ENCODE peak calls at places on chromosomes 6 and 20, in nine cellular contexts. K, A, U, N, H, W, R, O and Z are unnamed samples.

GRCh38 chr6:137698636-137699035 is 168.4 kb upstream of the TNFAIP3 start:
- DNase-seq in R (no peak), O (no peak), A (no peak), H (no peak), W (no peak), U (no peak), N (no peak), K (no peak), Z (no peak)

GRCh38 chr6:159726196-159726917 is 949 bp upstream of the WTAP start:
- DNase-seq in K (no peak), N (no peak), W (no peak), R (no peak), O (no peak), H (no peak), U (no peak), A (no peak), Z (no peak)

GRCh38 chr6:137928286-137928685 is 61.2 kb downstream of the TNFAIP3 start:
- DNase-seq in A (no peak), U (no peak), O (no peak), R (no peak), H (peak; percentile 27), N (no peak), K (peak; percentile 24), W (no peak), Z (no peak)

GRCh38 chr6:30542915-30543314 is 13.4 kb downstream of the GNL1 start:
- DNase-seq in A (no peak), H (no peak), O (no peak), R (no peak), N (no peak), K (no peak), U (peak; percentile 28), W (no peak), Z (no peak)

GRCh38 chr6:136289327-136289578 is 393 bp downstream of the BCLAF1 start:
- DNase-seq in A (peak; percentile 94), O (peak; percentile 64), R (peak; percentile 92), K (peak; percentile 93), U (peak; percentile 92), W (peak; percentile 80), N (peak; percentile 90), H (peak; percentile 96), Z (peak; percentile 92)

GRCh38 chr6:11869656-11870340 is 91.2 kb upstream of the ADTRP start:
- DNase-seq in A (no peak), W (peak; percentile 42), R (no peak), U (peak; percentile 22), K (peak; percentile 32), H (no peak), O (peak; percentile 84), N (no peak), Z (no peak)

GRCh38 chr6:7121704-7122241 is 14.0 kb downstream of the RREB1 start:
- DNase-seq in A (no peak), N (no peak), R (no peak), W (no peak), K (no peak), H (no peak), U (no peak), O (no peak), Z (no peak)

GRCh38 chr6:12288211-12288618 is 1.9 kb upstream of the EDN1 start:
- DNase-seq in A (no peak), U (no peak), N (no peak), W (no peak), R (no peak), H (no peak), O (no peak), K (no peak), Z (peak; percentile 95)

GRCh38 chr6:131792091-131792496 is 15.7 kb upstream of the ENPP1 start:
- DNase-seq in W (no peak), O (peak; percentile 75), U (peak; percentile 44), H (no peak), N (no peak), A (no peak), K (no peak), R (no peak), Z (peak; percentile 7)

GRCh38 chr6:6293317-6293716 is 27.1 kb downstream of the F13A1 start:
- DNase-seq in O (no peak), N (no peak), K (no peak), A (no peak), W (no peak), U (no peak), H (no peak), R (no peak), Z (no peak)

GRCh38 chr6:1792989-1793388 is 183.3 kb downstream of the FOXC1 start:
- DNase-seq in R (no peak), O (no peak), H (peak; percentile 6), A (peak; percentile 64), K (no peak), U (peak; percentile 39), W (peak; percentile 42), N (no peak), Z (peak; percentile 40)

GRCh38 chr20:63102720-63103375 is 96.1 kb upstream of the BHLHE23 start:
- DNase-seq in U (peak; percentile 48), N (peak; percentile 61), W (peak; percentile 57), H (peak; percentile 71), R (peak; percentile 70), K (peak; percentile 33), O (no peak), A (peak; percentile 24), Z (no peak)

GRCh38 chr6:134080171-134080795 is 27.9 kb upstream of the SLC2A12 start:
- DNase-seq in A (no peak), R (no peak), W (no peak), K (no peak), U (no peak), H (no peak), N (no peak), O (peak; percentile 64), Z (no peak)

GRCh38 chr6:131861356-131861755 is 53.5 kb downstream of the ENPP1 start:
- DNase-seq in U (peak; percentile 65), A (no peak), O (peak; percentile 78), N (no peak), K (no peak), W (no peak), H (no peak), R (no peak), Z (no peak)

GRCh38 chr20:45545754-45546453 is 1.3 kb downstream of the EPPIN start:
- DNase-seq in K (no peak), H (no peak), R (no peak), N (no peak), U (peak; percentile 44), O (peak; percentile 2), A (no peak), W (peak; percentile 74), Z (peak; percentile 39)

GRCh38 chr6:1552296-1552761 is 57.4 kb upstream of the FOXC1 start:
- DNase-seq in A (no peak), H (peak; percentile 56), R (no peak), O (peak; percentile 11), U (peak; percentile 42), N (no peak), W (peak; percentile 58), K (no peak), Z (peak; percentile 32)

GRCh38 chr20:6954219-6954618 is 186.7 kb downstream of the BMP2 start:
- DNase-seq in N (no peak), A (no peak), O (no peak), H (no peak), W (no peak), K (no peak), U (no peak), R (no peak), Z (no peak)

GRCh38 chr20:4014031-4014474 is 1.3 kb downstream of the RNF24 start:
- DNase-seq in A (peak; percentile 63), R (no peak), N (no peak), W (peak; percentile 67), U (peak; percentile 89), K (no peak), O (peak; percentile 70), H (peak; percentile 57), Z (no peak)

GRCh38 chr6:12289655-12290489 is at the start of gene EDN1:
- DNase-seq in W (peak; percentile 58), A (peak; percentile 75), R (peak; percentile 41), O (peak; percentile 80), K (peak; percentile 74), N (peak; percentile 53), U (peak; percentile 90), H (peak; percentile 52), Z (peak; percentile 92)

GRCh38 chr20:44186201-44186600 is 787 bp downstream of the JPH2 start:
- DNase-seq in O (no peak), W (no peak), A (no peak), U (no peak), N (no peak), H (no peak), R (no peak), K (no peak), Z (no peak)

GRCh38 chr20:37775200-37775599 is 81.4 kb downstream of the CTNNBL1 start:
- DNase-seq in N (no peak), H (no peak), U (no peak), A (no peak), W (no peak), O (no peak), K (no peak), R (no peak), Z (no peak)

GRCh38 chr20:43789593-43789992 is 62.8 kb upstream of the GTSF1L start:
- DNase-seq in W (no peak), U (peak; percentile 47), R (no peak), H (peak; percentile 33), N (no peak), K (no peak), O (no peak), A (no peak), Z (no peak)

GRCh38 chr6:402901-403658 is 11.5 kb downstream of the IRF4 start:
- DNase-seq in R (peak; percentile 29), K (no peak), O (no peak), N (peak; percentile 64), W (no peak), U (no peak), A (no peak), H (peak; percentile 69), Z (no peak)

GRCh38 chr20:45337367-45338120 is 10.7 kb downstream of the SDC4 start:
- DNase-seq in W (peak; percentile 96), R (no peak), N (no peak), U (peak; percentile 89), O (peak; percentile 96), H (no peak), K (peak; percentile 63), A (no peak), Z (peak; percentile 74)

GRCh38 chr6:137424243-137424642 is 70.0 kb downstream of the OLIG3 start:
- DNase-seq in K (no peak), H (peak; percentile 14), O (no peak), W (no peak), U (no peak), A (no peak), R (no peak), N (no peak), Z (no peak)

GRCh38 chr6:10151144-10151915 is 263.5 kb downstream of the TFAP2A start:
- DNase-seq in N (no peak), R (no peak), A (no peak), W (peak; percentile 43), K (no peak), O (peak; percentile 30), U (peak; percentile 14), H (no peak), Z (no peak)

GRCh38 chr6:120608826-120609225 is 725.5 kb downstream of the TBC1D32 start:
- DNase-seq in R (no peak), N (no peak), K (no peak), A (no peak), O (peak; percentile 42), U (peak; percentile 0), W (no peak), H (no peak), Z (no peak)

GRCh38 chr20:4555188-4555893 is 166.4 kb upstream of the PRND start:
- DNase-seq in W (peak; percentile 33), K (no peak), U (peak; percentile 58), O (peak; percentile 76), N (no peak), R (no peak), H (no peak), A (no peak), Z (no peak)

GRCh38 chr6:91720323-91720722 is 1133.5 kb upstream of the MAP3K7 start:
- DNase-seq in U (no peak), R (no peak), W (no peak), A (no peak), N (no peak), H (no peak), O (no peak), K (no peak), Z (no peak)

GRCh38 chr6:110476046-110476849 is at the start of gene SLC22A16:
- DNase-seq in A (no peak), N (no peak), H (peak; percentile 10), R (no peak), K (peak; percentile 26), W (no peak), U (no peak), O (no peak), Z (no peak)

GRCh38 chr20:22460231-22460630 is 124.1 kb downstream of the FOXA2 start:
- DNase-seq in A (no peak), N (no peak), U (no peak), W (no peak), H (no peak), K (no peak), R (no peak), O (no peak), Z (no peak)